ENCODE peak calls at places on chromosomes 4 and X, in seven cellular contexts. E, G, H, Y, L, O and I are unnamed samples.

GRCh38 chrX:154017766-154018517 is 1.8 kb downstream of the IRAK1 start:
- DNase-seq in G (peak), L (no peak), Y (no peak), H (no peak), E (no peak), O (no peak), I (no peak)

GRCh38 chrX:118633530-118633929 is 93.9 kb upstream of the IL13RA1 start:
- DNase-seq in L (no peak), E (no peak), O (no peak), G (no peak), Y (no peak), H (no peak), I (no peak)

GRCh38 chr4:150337709-150338108 is 244.2 kb upstream of the MAB21L2 start:
- DNase-seq in G (no peak), O (no peak), E (no peak), L (peak), H (no peak), Y (no peak), I (no peak)

GRCh38 chr4:123659759-123660158 is 263.2 kb downstream of the SPRY1 start:
- DNase-seq in H (no peak), Y (no peak), E (peak), L (no peak), G (no peak), O (no peak), I (no peak)

GRCh38 chrX:113675278-113675677 is 834.6 kb upstream of the AMOT start:
- DNase-seq in E (no peak), O (no peak), G (no peak), Y (no peak), L (peak), H (no peak), I (no peak)

GRCh38 chr4:12170308-12170707 is 741.6 kb upstream of the HS3ST1 start:
- DNase-seq in E (no peak), L (no peak), Y (no peak), H (no peak), G (no peak), O (no peak), I (no peak)

GRCh38 chr4:89290727-89291126 is 16.9 kb downstream of the GPRIN3 start:
- DNase-seq in E (no peak), Y (no peak), O (no peak), G (no peak), H (no peak), L (no peak), I (no peak)

GRCh38 chr4:114649908-114650307 is 51.3 kb downstream of the UGT8 start:
- DNase-seq in E (no peak), H (no peak), G (no peak), Y (no peak), L (no peak), O (no peak), I (no peak)

GRCh38 chr4:82223715-82224114 is 150.1 kb downstream of the HNRNPD start:
- DNase-seq in L (no peak), H (no peak), O (no peak), Y (no peak), G (no peak), E (no peak), I (no peak)

DNA sequence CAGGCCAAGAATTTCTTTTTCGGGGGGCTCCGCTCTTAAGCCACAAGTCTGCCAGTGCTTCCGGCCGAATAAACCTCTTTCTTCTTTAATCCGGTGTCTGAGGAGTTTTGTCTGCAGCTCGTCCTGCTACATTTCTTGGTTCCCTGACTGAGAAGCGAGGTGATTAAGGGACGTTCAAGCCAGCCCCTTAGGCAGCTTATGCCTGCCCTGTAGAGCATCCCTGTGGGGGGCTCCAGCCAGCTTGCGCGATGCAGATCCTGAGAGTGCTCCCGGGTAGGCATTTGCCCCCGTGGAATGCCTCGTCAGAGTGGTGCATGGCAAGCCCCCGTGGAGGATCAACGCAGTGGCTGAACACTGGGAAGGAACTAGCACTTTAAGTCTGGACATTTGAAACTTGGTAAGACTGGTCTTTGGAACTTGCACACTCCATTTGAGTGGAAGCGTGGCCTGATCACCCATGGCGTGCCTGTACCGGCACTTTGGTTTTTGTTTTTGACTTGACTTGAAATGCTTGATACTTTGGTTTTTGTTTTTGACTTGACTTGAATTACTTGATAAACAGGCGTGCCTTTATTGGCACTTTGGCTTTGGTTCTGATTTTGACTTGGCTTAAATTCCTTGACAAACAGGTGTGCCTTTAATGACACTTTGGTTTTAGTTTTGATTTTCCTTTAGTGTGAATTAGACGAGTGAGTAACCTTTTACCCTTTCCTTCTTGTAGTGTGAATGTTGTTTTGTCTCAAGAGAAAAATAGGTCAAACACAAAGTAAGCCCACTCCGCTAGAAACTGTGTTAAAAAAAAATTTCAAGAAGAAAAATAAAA is 6.1 kb downstream of the ACOX3 start:
- DNase-seq in G (no peak), Y (no peak), H (no peak), E (no peak), L (no peak), O (no peak), I (no peak)
- H3K4me3 ChIP-seq in G (no peak), Y (peak), H (peak), E (no peak), L (no peak), O (no peak), I (no peak)

DNA sequence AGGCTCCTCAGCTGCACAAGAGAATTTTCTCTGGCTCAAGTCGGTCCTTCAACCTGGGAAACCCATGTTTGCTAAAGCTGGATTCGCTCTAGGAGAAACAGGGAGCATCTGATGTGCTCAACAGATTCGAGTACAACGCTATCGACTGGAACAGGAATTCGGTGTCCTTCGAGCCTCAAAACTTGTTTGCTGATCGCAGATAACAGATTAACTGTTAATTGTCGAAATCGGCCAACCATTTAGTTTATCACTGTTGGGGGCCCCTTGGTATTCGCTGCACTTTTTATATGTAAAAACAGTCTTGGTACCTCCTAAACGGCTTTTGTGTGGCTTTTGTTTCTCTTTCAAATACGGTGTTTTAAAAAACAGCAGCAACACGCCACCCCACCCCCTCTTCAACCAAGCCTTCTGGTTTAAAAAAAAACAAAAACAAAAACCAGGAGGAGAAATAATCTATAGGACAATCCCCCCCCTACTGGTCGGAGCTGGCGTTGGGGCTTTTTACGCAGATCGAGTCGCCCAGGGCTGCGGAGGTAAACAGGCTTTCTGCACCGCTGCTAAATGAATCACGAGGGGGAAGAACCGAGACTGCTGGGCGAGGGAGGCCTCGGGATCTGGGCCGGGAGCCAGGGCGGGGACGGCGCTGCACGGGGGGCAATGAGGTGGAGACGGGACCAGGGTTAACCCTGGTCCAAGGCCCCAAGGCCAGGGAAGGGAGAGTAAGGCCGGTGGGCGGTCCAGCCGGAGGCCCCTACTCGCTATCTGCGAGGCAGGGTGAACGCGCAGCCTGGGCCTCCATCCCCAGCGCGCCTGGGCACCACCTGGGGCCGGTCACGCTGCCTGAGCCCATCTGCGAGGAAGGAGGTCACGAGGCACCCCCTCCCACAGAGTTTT is 71.7 kb upstream of the BCOR start:
- DNase-seq in O (peak), E (peak), H (peak), L (peak), G (peak), Y (no peak), I (peak)
- TF ChIP-seq CTCF in O (no peak), E (peak), H (peak), L (peak), G (peak), Y (peak), I (no peak)

GRCh38 chr4:15702941-15703403 is at the start of gene BST1:
- DNase-seq in O (peak), E (peak), H (peak), L (peak), Y (peak), G (peak), I (peak)

GRCh38 chr4:15706646-15707362 is 3.9 kb downstream of the BST1 start:
- DNase-seq in G (no peak), L (no peak), Y (no peak), E (no peak), O (no peak), H (no peak), I (no peak)

GRCh38 chr4:15704145-15704544 is 1.3 kb downstream of the BST1 start:
- DNase-seq in H (no peak), L (no peak), E (no peak), G (no peak), O (no peak), Y (no peak), I (no peak)

GRCh38 chr4:15707363-15707715 is 4.5 kb downstream of the BST1 start:
- DNase-seq in G (no peak), Y (no peak), O (no peak), L (no peak), H (no peak), E (no peak), I (no peak)

DNA sequence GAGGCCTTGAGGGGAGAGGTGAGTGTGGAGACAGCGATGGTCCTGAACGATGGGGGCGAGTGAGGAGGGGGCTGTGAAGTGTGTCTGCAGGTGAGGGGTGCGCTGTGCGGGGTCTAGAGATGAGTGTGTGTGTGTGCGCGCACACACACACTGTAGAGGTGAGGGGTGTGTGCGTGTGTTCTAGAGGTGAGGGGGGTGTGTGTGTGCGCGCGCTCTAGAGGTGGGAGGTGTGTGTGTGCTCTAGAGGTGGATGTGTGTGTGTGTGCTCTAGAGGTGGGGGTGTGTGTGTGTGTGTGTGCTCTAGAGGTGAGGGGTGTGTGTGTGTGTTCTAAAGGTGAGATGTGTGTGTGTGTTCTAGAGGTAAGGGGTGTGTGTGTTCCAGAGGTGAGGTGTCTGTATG is 574 bp downstream of the BST1 start:
- DNase-seq in G (no peak), L (no peak), Y (no peak), O (no peak), H (no peak), E (no peak), I (no peak)
- H3K4me3 ChIP-seq in G (peak), L (peak), Y (peak), O (peak), H (no peak), E (peak), I (peak)

DNA sequence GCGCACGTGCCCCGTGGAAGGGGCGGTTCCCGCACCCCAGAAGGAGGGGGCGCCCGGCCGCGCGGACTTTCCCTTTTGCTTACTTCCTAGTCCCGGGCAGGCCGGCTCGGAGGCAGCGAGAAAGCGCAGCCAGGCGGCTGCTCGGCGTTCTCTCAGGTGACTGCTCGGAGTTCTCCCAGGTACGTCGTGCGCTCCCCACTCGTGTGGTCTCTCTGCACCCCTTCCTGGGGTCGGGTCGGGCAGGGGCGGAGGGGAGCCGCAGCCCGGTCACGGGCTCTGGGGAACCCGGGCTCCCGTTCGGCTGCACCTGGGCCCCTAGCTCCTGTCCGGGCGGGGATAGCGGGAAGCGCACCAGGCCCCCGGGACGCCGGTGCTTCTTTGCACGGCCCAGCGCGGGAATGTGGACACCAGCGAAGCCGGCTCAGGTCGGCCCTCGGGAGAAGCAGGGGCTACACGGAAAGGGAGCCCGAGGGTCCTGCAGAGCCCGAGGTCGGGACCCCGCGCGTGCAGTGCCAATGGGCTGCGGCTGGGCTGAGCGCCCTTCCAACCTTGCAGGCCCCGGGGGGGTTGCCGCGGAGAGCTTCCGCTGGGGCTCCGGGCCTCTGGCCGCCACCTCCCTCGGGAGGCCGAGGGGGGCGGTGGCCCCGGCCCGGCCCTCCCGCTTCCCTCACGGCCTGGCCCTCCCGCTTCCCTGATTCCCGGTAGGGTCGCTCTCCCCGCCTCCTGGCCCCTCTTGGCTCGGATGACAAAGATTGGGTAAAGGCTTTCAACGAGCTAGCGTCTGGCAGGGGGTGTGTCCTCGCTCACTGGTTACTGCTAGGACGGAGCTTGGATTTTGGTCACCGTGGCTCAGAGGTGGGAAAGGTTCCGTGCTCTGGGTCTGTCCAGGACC is at the start of gene TLR2:
- DNase-seq in O (peak), E (no peak), G (peak), H (peak), Y (peak), L (no peak), I (peak)
- TF ChIP-seq CTCF in O (no peak), E (no peak), G (no peak), H (peak), Y (no peak), L (no peak), I (no peak)

DNA sequence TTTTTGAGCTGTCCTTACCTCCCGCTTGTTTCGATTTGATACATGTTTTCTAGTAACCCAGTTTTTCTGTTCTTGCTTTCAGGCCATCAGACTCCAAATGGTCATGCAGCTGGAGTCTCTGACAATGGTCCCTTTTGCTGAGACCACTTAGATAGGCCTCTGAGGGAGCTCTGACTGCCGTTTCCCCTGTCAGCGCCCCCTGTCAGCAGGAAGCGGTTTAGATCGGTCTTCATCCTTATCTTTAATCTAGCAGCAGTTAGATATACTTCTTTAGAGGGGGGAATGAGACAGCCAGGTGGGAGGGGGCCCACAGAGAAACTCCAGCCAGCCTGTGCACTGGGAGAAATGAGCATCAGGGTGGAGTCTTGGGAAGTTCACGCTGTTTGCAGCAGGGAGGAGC is 457.9 kb downstream of the GPAT3 start:
- DNase-seq in H (no peak), G (peak), Y (no peak), L (no peak), O (no peak), E (no peak), I (no peak)
- H3K4me3 ChIP-seq in H (no peak), G (no peak), Y (no peak), L (no peak), O (no peak), E (no peak), I (no peak)